ENCODE peak calls at places on chromosomes 1 and 21, in ten cellular contexts. P, F, C, O, M, J, D, V, E and K are unnamed samples.

GRCh38 chr1:237568955-237569354 is 321.8 kb downstream of the ZP4 start:
- DNase-seq in P (no peak), F (no peak), C (no peak), O (no peak), M (no peak), J (no peak), D (no peak), V (no peak), E (no peak), K (peak)

GRCh38 chr1:59079434-59080135 is 217.3 kb upstream of the FGGY start:
- DNase-seq in P (no peak), F (no peak), C (no peak), O (no peak), M (no peak), J (no peak), D (no peak), V (no peak), E (no peak), K (no peak)

GRCh38 chr21:39562791-39563770 is 49.7 kb upstream of the B3GALT5 start:
- DNase-seq in P (no peak), F (no peak), C (no peak), O (no peak), M (no peak), J (no peak), D (no peak), V (no peak), E (no peak), K (peak)

GRCh38 chr1:42937141-42937696 is 21.4 kb downstream of the SLC2A1 start:
- DNase-seq in P (no peak), F (no peak), C (no peak), O (no peak), M (no peak), J (peak), D (no peak), V (no peak), E (peak), K (no peak)

GRCh38 chr1:212738330-212738729 is 38.7 kb upstream of the BATF3 start:
- DNase-seq in P (no peak), F (no peak), C (no peak), O (no peak), M (no peak), J (no peak), D (no peak), V (no peak), E (no peak), K (no peak)

GRCh38 chr1:39105061-39105840 is 79.1 kb downstream of the NDUFS5 start:
- DNase-seq in P (peak), F (peak), C (peak), O (peak), M (peak), J (peak), D (peak), V (no peak), E (peak), K (no peak)

GRCh38 chr1:87279966-87280535 is 48.6 kb upstream of the LMO4 start:
- DNase-seq in P (peak), F (no peak), C (no peak), O (no peak), M (no peak), J (no peak), D (no peak), V (no peak), E (no peak), K (no peak)

GRCh38 chr1:37001697-37002096 is 32.6 kb downstream of the GRIK3 start:
- DNase-seq in P (no peak), F (no peak), C (no peak), O (no peak), M (no peak), J (no peak), D (no peak), V (no peak), E (no peak), K (no peak)

GRCh38 chr1:91201699-91202098 is 179.9 kb upstream of the ZNF644 start:
- DNase-seq in P (no peak), F (no peak), C (no peak), O (no peak), M (no peak), J (no peak), D (no peak), V (no peak), E (no peak), K (no peak)

GRCh38 chr1:181483561-181484291 is 409 bp downstream of the CACNA1E start:
- DNase-seq in P (no peak), F (no peak), C (no peak), O (no peak), M (no peak), J (no peak), D (peak), V (no peak), E (no peak), K (peak)

GRCh38 chr1:15489052-15489736 is 13.3 kb downstream of the CELA2B start:
- DNase-seq in P (no peak), F (no peak), C (no peak), O (no peak), M (no peak), J (no peak), D (no peak), V (peak), E (no peak), K (peak)

GRCh38 chr1:27821761-27822315 is 8.7 kb upstream of the PPP1R8 start:
- DNase-seq in P (no peak), F (no peak), C (no peak), O (no peak), M (no peak), J (no peak), D (no peak), V (no peak), E (no peak), K (no peak)

GRCh38 chr1:167430849-167431242 is 87.5 kb downstream of the CD247 start:
- DNase-seq in P (no peak), F (no peak), C (no peak), O (no peak), M (no peak), J (no peak), D (no peak), V (no peak), E (no peak), K (no peak)

GRCh38 chr1:113390871-113391642 is 742 bp downstream of the MAGI3 start:
- DNase-seq in P (peak), F (peak), C (peak), O (peak), M (peak), J (peak), D (peak), V (peak), E (peak), K (peak)

GRCh38 chr1:155012052-155012546 is 9.5 kb downstream of the ZBTB7B start:
- DNase-seq in P (no peak), F (no peak), C (peak), O (no peak), M (no peak), J (peak), D (peak), V (peak), E (peak), K (peak)

GRCh38 chr1:157993179-157994080 is at the start of gene KIRREL1:
- DNase-seq in P (peak), F (no peak), C (no peak), O (no peak), M (no peak), J (peak), D (peak), V (no peak), E (peak), K (no peak)

GRCh38 chr1:42211224-42211623 is 46.7 kb upstream of the GUCA2A start:
- DNase-seq in P (no peak), F (no peak), C (no peak), O (no peak), M (no peak), J (no peak), D (no peak), V (no peak), E (no peak), K (no peak)

GRCh38 chr1:112358798-112359408 is 37.1 kb upstream of the CTTNBP2NL start:
- DNase-seq in P (peak), F (peak), C (peak), O (peak), M (peak), J (peak), D (peak), V (peak), E (peak), K (peak)

GRCh38 chr1:205199931-205200299 is 11.6 kb downstream of the DSTYK start:
- DNase-seq in P (no peak), F (no peak), C (no peak), O (no peak), M (no peak), J (no peak), D (no peak), V (no peak), E (no peak), K (no peak)

GRCh38 chr1:61181016-61181560 is 98.7 kb downstream of the NFIA start:
- DNase-seq in P (no peak), F (no peak), C (no peak), O (no peak), M (no peak), J (no peak), D (no peak), V (no peak), E (no peak), K (no peak)

GRCh38 chr1:208179303-208179702 is 64.9 kb downstream of the PLXNA2 start:
- DNase-seq in P (no peak), F (no peak), C (no peak), O (no peak), M (no peak), J (peak), D (no peak), V (no peak), E (peak), K (no peak)

GRCh38 chr1:117682372-117682771 is 76.5 kb downstream of the TENT5C start:
- DNase-seq in P (no peak), F (no peak), C (no peak), O (no peak), M (no peak), J (no peak), D (no peak), V (no peak), E (no peak), K (no peak)

GRCh38 chr1:29876902-29877301 is 640.6 kb downstream of the PTPRU start:
- DNase-seq in P (no peak), F (no peak), C (no peak), O (no peak), M (no peak), J (no peak), D (no peak), V (no peak), E (peak), K (no peak)

GRCh38 chr1:180094705-180095280 is 59.9 kb upstream of the QSOX1 start:
- DNase-seq in P (no peak), F (no peak), C (no peak), O (no peak), M (no peak), J (no peak), D (no peak), V (no peak), E (no peak), K (no peak)

GRCh38 chr1:201916649-201917249 is 28.1 kb downstream of the SHISA4 start:
- DNase-seq in P (no peak), F (no peak), C (peak), O (no peak), M (no peak), J (peak), D (peak), V (no peak), E (peak), K (no peak)

GRCh38 chr1:81803423-81804103 is 2.8 kb downstream of the ADGRL2 start:
- DNase-seq in P (no peak), F (no peak), C (peak), O (no peak), M (no peak), J (peak), D (peak), V (no peak), E (no peak), K (no peak)

GRCh38 chr21:32817206-32817605 is 45.7 kb upstream of the PAXBP1 start:
- DNase-seq in P (no peak), F (no peak), C (no peak), O (no peak), M (no peak), J (peak), D (no peak), V (no peak), E (no peak), K (no peak)

GRCh38 chr1:37471345-37472231 is 2.8 kb upstream of the ZC3H12A start:
- DNase-seq in P (no peak), F (no peak), C (peak), O (no peak), M (no peak), J (peak), D (peak), V (peak), E (peak), K (peak)

GRCh38 chr1:222266223-222267215 is 281.4 kb downstream of the HHIPL2 start:
- DNase-seq in P (no peak), F (no peak), C (no peak), O (no peak), M (no peak), J (no peak), D (no peak), V (no peak), E (no peak), K (no peak)